ENCODE peak calls at places on chromosomes 13 and 19, in eight cellular contexts. One of them, this sample, is unnamed.

GRCh38 chr13:95246292-95247082 is 54.8 kb downstream of the ABCC4 start:
- DNase-seq in spleen: no peak
- DNase-seq in esophagus squamous epithelium: no peak
- DNase-seq in uterus: no peak
- DNase-seq in sigmoid colon: no peak
- DNase-seq in breast epithelium: no peak
- DNase-seq in right lobe of liver: no peak
- DNase-seq in tibial nerve: no peak
- DNase-seq in this sample: no peak

GRCh38 chr19:16462757-16463250 is 9.0 kb downstream of the EPS15L1 start:
- DNase-seq in esophagus squamous epithelium: no peak
- DNase-seq in uterus: no peak
- DNase-seq in tibial nerve: no peak
- DNase-seq in sigmoid colon: no peak
- DNase-seq in spleen: no peak
- DNase-seq in breast epithelium: no peak
- DNase-seq in right lobe of liver: peak
- DNase-seq in this sample: peak

GRCh38 chr13:40798380-40798779 is 9.0 kb downstream of the SLC25A15 start:
- DNase-seq in esophagus squamous epithelium: no peak
- DNase-seq in uterus: no peak
- DNase-seq in tibial nerve: no peak
- DNase-seq in spleen: no peak
- DNase-seq in right lobe of liver: no peak
- DNase-seq in breast epithelium: peak
- DNase-seq in sigmoid colon: no peak
- DNase-seq in this sample: no peak

GRCh38 chr19:48341006-48341405 is 15.7 kb downstream of the EMP3 start:
- DNase-seq in sigmoid colon: no peak
- DNase-seq in right lobe of liver: no peak
- DNase-seq in spleen: no peak
- DNase-seq in breast epithelium: no peak
- DNase-seq in uterus: no peak
- DNase-seq in esophagus squamous epithelium: no peak
- DNase-seq in tibial nerve: no peak
- DNase-seq in this sample: no peak

GRCh38 chr13:30698023-30698422 is 37.3 kb upstream of the ALOX5AP start:
- DNase-seq in spleen: no peak
- DNase-seq in breast epithelium: no peak
- DNase-seq in sigmoid colon: no peak
- DNase-seq in tibial nerve: no peak
- DNase-seq in esophagus squamous epithelium: no peak
- DNase-seq in uterus: no peak
- DNase-seq in right lobe of liver: no peak
- DNase-seq in this sample: no peak

GRCh38 chr19:588093-588742 is 1.5 kb upstream of the HCN2 start:
- DNase-seq in tibial nerve: no peak
- DNase-seq in right lobe of liver: no peak
- DNase-seq in breast epithelium: peak
- DNase-seq in sigmoid colon: peak
- DNase-seq in esophagus squamous epithelium: no peak
- DNase-seq in spleen: no peak
- DNase-seq in uterus: no peak
- DNase-seq in this sample: peak

GRCh38 chr13:64997438-64997837 is 2232.7 kb downstream of the PCDH9 start:
- DNase-seq in tibial nerve: no peak
- DNase-seq in spleen: no peak
- DNase-seq in sigmoid colon: no peak
- DNase-seq in esophagus squamous epithelium: no peak
- DNase-seq in uterus: no peak
- DNase-seq in breast epithelium: no peak
- DNase-seq in right lobe of liver: no peak
- DNase-seq in this sample: no peak

GRCh38 chr19:2607712-2608601 is 94.5 kb downstream of the GNG7 start:
- DNase-seq in uterus: no peak
- DNase-seq in right lobe of liver: no peak
- DNase-seq in esophagus squamous epithelium: no peak
- DNase-seq in tibial nerve: no peak
- DNase-seq in breast epithelium: no peak
- DNase-seq in spleen: peak
- DNase-seq in sigmoid colon: peak
- DNase-seq in this sample: no peak

GRCh38 chr13:49240017-49240416 is 7.7 kb upstream of the CDADC1 start:
- DNase-seq in breast epithelium: no peak
- DNase-seq in spleen: no peak
- DNase-seq in tibial nerve: no peak
- DNase-seq in sigmoid colon: no peak
- DNase-seq in right lobe of liver: no peak
- DNase-seq in esophagus squamous epithelium: no peak
- DNase-seq in uterus: no peak
- DNase-seq in this sample: no peak

GRCh38 chr19:56087647-56088346 is 33.3 kb downstream of the ZNF787 start:
- DNase-seq in tibial nerve: no peak
- DNase-seq in esophagus squamous epithelium: no peak
- DNase-seq in breast epithelium: no peak
- DNase-seq in right lobe of liver: no peak
- DNase-seq in uterus: no peak
- DNase-seq in spleen: no peak
- DNase-seq in sigmoid colon: no peak
- DNase-seq in this sample: no peak

GRCh38 chr13:108120332-108120731 is 95.0 kb downstream of the LIG4 start:
- DNase-seq in right lobe of liver: no peak
- DNase-seq in breast epithelium: no peak
- DNase-seq in spleen: no peak
- DNase-seq in tibial nerve: no peak
- DNase-seq in sigmoid colon: no peak
- DNase-seq in uterus: no peak
- DNase-seq in esophagus squamous epithelium: no peak
- DNase-seq in this sample: no peak

GRCh38 chr13:113746671-113747070 is 12.4 kb upstream of the TMEM255B start:
- DNase-seq in tibial nerve: no peak
- DNase-seq in uterus: no peak
- DNase-seq in esophagus squamous epithelium: no peak
- DNase-seq in spleen: peak
- DNase-seq in right lobe of liver: no peak
- DNase-seq in sigmoid colon: no peak
- DNase-seq in breast epithelium: no peak
- DNase-seq in this sample: no peak

GRCh38 chr13:101706651-101707050 is 254.2 kb downstream of the ITGBL1 start:
- DNase-seq in breast epithelium: no peak
- DNase-seq in spleen: no peak
- DNase-seq in right lobe of liver: peak
- DNase-seq in sigmoid colon: no peak
- DNase-seq in esophagus squamous epithelium: no peak
- DNase-seq in uterus: no peak
- DNase-seq in tibial nerve: no peak
- DNase-seq in this sample: peak

GRCh38 chr13:64770743-64771142 is 2459.4 kb downstream of the PCDH9 start:
- DNase-seq in uterus: no peak
- DNase-seq in tibial nerve: no peak
- DNase-seq in sigmoid colon: no peak
- DNase-seq in right lobe of liver: no peak
- DNase-seq in breast epithelium: no peak
- DNase-seq in spleen: no peak
- DNase-seq in esophagus squamous epithelium: no peak
- DNase-seq in this sample: no peak

GRCh38 chr13:102800145-102801041 is 1.5 kb downstream of the BIVM start:
- DNase-seq in esophagus squamous epithelium: peak
- DNase-seq in uterus: peak
- DNase-seq in tibial nerve: peak
- DNase-seq in spleen: peak
- DNase-seq in sigmoid colon: peak
- DNase-seq in breast epithelium: peak
- DNase-seq in right lobe of liver: peak
- DNase-seq in this sample: peak

DNA sequence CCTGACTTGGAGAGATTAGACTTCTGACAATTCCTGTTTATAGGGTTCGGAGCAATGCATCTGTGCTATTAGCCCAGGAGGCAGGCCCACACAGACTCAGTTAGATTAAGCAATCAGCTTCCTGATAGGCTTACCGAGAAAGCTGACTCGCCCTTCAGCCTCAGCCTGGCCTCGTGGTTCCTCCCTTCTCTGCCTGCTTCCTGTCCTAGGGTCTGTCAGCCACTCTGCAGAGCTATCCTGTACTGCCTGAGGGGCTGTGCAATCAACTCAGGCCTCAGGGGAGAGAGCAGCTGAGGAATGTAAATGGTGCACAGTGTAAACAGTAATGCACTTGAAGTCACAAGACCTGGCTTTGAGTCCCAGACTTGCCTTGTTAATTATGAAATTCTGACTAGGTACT is 30.7 kb downstream of the HTR2A start:
- DNase-seq in breast epithelium: no peak
- DNase-seq in esophagus squamous epithelium: peak
- DNase-seq in uterus: no peak
- DNase-seq in sigmoid colon: peak
- DNase-seq in tibial nerve: no peak
- DNase-seq in spleen: no peak
- DNase-seq in right lobe of liver: no peak
- DNase-seq in this sample: no peak
- TF ChIP-seq POLR2A in breast epithelium: no peak
- TF ChIP-seq POLR2A in esophagus squamous epithelium: no peak
- TF ChIP-seq POLR2A in uterus: no peak
- TF ChIP-seq POLR2A in sigmoid colon: no peak
- TF ChIP-seq POLR2A in tibial nerve: no peak
- TF ChIP-seq POLR2A in spleen: no peak
- TF ChIP-seq POLR2A in right lobe of liver: no peak
- TF ChIP-seq POLR2A in this sample: no peak

GRCh38 chr19:42241279-42241678 is 1.1 kb downstream of the GSK3A start:
- DNase-seq in uterus: no peak
- DNase-seq in spleen: no peak
- DNase-seq in tibial nerve: no peak
- DNase-seq in right lobe of liver: no peak
- DNase-seq in breast epithelium: no peak
- DNase-seq in sigmoid colon: no peak
- DNase-seq in esophagus squamous epithelium: no peak
- DNase-seq in this sample: no peak
- TF ChIP-seq POLR2A in uterus: no peak
- TF ChIP-seq POLR2A in spleen: no peak
- TF ChIP-seq POLR2A in tibial nerve: no peak
- TF ChIP-seq POLR2A in right lobe of liver: no peak
- TF ChIP-seq POLR2A in breast epithelium: no peak
- TF ChIP-seq POLR2A in sigmoid colon: no peak
- TF ChIP-seq POLR2A in esophagus squamous epithelium: no peak
- TF ChIP-seq POLR2A in this sample: no peak

DNA sequence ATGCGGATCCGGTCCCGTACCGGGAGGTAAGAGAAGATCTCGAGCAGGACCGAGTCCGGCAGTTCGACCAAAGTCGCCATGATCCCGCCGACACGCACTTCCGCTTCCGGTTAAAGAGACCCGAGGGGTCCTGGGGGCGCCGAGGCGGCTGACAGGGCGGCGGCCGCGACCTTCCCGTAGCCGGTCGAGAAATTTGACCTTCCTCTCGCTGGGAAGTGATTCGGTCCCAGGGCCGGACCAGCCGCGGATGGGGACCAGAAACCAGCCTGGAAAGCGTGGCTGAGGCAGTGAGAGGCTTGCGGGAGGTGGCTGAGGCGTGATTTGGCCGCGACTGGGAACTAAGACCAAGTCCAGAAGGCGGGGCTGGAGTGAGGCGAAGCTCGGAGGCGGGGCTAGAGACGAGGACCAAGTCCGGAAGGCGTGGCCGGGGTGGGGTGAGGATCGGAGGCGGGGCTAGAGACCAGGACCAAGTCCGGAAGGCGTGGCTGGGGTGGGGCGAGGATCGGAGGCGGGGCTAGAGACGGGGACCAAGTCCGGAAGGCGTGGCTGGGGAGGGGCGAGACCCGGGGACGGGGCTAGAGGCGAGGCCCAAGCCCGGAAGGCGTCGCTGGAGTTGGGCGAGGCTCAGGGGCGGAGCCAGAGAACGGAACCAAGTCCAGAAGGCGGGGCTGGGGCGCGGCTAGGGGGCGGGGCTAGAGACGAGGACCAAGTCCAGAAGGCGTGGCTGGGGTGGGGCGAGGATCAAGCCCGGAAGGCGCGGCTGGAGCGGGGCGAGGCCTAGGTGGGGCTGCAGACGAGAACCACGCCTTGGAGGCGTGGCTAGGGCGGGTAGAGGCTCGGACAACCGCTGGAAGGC is at the start of gene FBXL12:
- DNase-seq in esophagus squamous epithelium: peak
- DNase-seq in right lobe of liver: peak
- DNase-seq in sigmoid colon: peak
- DNase-seq in tibial nerve: peak
- DNase-seq in uterus: peak
- DNase-seq in breast epithelium: peak
- DNase-seq in spleen: peak
- DNase-seq in this sample: peak
- TF ChIP-seq POLR2A in esophagus squamous epithelium: peak
- TF ChIP-seq POLR2A in right lobe of liver: peak
- TF ChIP-seq POLR2A in sigmoid colon: peak
- TF ChIP-seq POLR2A in tibial nerve: peak
- TF ChIP-seq POLR2A in uterus: peak
- TF ChIP-seq POLR2A in breast epithelium: peak
- TF ChIP-seq POLR2A in spleen: no peak
- TF ChIP-seq POLR2A in this sample: peak

GRCh38 chr13:35596299-35596698 is 119.8 kb upstream of the MAB21L1 start:
- DNase-seq in tibial nerve: no peak
- DNase-seq in spleen: no peak
- DNase-seq in breast epithelium: no peak
- DNase-seq in right lobe of liver: no peak
- DNase-seq in sigmoid colon: no peak
- DNase-seq in uterus: no peak
- DNase-seq in esophagus squamous epithelium: no peak
- DNase-seq in this sample: no peak

GRCh38 chr13:35597451-35597850 is 121.0 kb upstream of the MAB21L1 start:
- DNase-seq in uterus: no peak
- DNase-seq in spleen: no peak
- DNase-seq in breast epithelium: no peak
- DNase-seq in sigmoid colon: no peak
- DNase-seq in right lobe of liver: no peak
- DNase-seq in tibial nerve: no peak
- DNase-seq in esophagus squamous epithelium: no peak
- DNase-seq in this sample: no peak

GRCh38 chr13:35592457-35592856 is 116.0 kb upstream of the MAB21L1 start:
- DNase-seq in sigmoid colon: no peak
- DNase-seq in tibial nerve: no peak
- DNase-seq in right lobe of liver: no peak
- DNase-seq in spleen: no peak
- DNase-seq in esophagus squamous epithelium: no peak
- DNase-seq in breast epithelium: no peak
- DNase-seq in uterus: no peak
- DNase-seq in this sample: no peak

GRCh38 chr13:35598233-35598632 is 121.7 kb upstream of the MAB21L1 start:
- DNase-seq in breast epithelium: no peak
- DNase-seq in uterus: no peak
- DNase-seq in right lobe of liver: no peak
- DNase-seq in tibial nerve: no peak
- DNase-seq in esophagus squamous epithelium: no peak
- DNase-seq in spleen: no peak
- DNase-seq in sigmoid colon: no peak
- DNase-seq in this sample: no peak

DNA sequence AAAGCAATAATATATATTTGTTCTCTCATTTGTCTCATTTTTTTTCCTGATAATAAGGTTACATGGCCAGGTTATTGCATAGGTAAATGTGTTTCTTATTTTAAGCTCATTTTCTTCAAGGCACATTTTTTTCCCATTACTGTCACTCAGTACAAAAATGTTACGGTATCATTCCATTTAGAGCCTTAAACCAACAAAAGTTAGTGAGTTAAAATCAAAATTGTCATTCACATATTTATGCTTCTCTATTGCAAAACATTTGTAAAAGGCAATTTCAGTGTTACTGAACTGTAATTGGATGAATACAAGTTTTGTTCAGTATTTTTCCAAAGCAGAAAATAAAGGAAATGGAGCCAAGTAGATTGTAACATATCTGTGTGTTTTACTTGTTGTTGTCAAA is 117.6 kb upstream of the MAB21L1 start:
- DNase-seq in sigmoid colon: no peak
- DNase-seq in uterus: no peak
- DNase-seq in right lobe of liver: no peak
- DNase-seq in esophagus squamous epithelium: no peak
- DNase-seq in tibial nerve: no peak
- DNase-seq in breast epithelium: no peak
- DNase-seq in spleen: no peak
- DNase-seq in this sample: no peak
- TF ChIP-seq POLR2A in sigmoid colon: no peak
- TF ChIP-seq POLR2A in uterus: no peak
- TF ChIP-seq POLR2A in right lobe of liver: no peak
- TF ChIP-seq POLR2A in esophagus squamous epithelium: no peak
- TF ChIP-seq POLR2A in tibial nerve: no peak
- TF ChIP-seq POLR2A in breast epithelium: no peak
- TF ChIP-seq POLR2A in spleen: no peak
- TF ChIP-seq POLR2A in this sample: no peak

This sample was measured in H54.